ENCODE peak calls at places on chromosomes 12 and 14, in nine cellular contexts. Z is HFF-Myc; N is HFFc6; F is astrocyte of the spinal cord; V is dorsolateral prefrontal cortex; H is CD4-positive, alpha-beta memory T cell; D is G401; L is T-helper 1 cell; C is NCI-H748 treated with DMSO at 0.1 percent for 48 hours. B is an unnamed sample.

GRCh38 chr14:80798878-80799277 is 142.7 kb downstream of the CEP128 start:
- DNase-seq in H (no peak), N (no peak), L (peak; percentile 6), V (no peak), C (no peak), D (no peak), Z (no peak), F (no peak), B (no peak)

GRCh38 chr12:96436366-96437295 is 36.4 kb upstream of the CDK17 start:
- DNase-seq in N (no peak), D (no peak), H (no peak), F (no peak), C (no peak), L (no peak), Z (no peak), V (no peak), B (no peak)

GRCh38 chr12:122062832-122063690 is 15.5 kb upstream of the MLXIP start:
- DNase-seq in H (no peak), Z (no peak), N (peak; percentile 27), C (no peak), D (no peak), L (no peak), F (peak; percentile 83), V (no peak), B (no peak)

GRCh38 chr14:55977346-55977745 is 140.9 kb upstream of the PELI2 start:
- DNase-seq in H (no peak), N (no peak), F (no peak), V (no peak), L (no peak), Z (no peak), D (no peak), C (no peak), B (no peak)

GRCh38 chr12:50595667-50596066 is 90.9 kb downstream of the DIP2B start:
- DNase-seq in V (no peak), F (no peak), H (no peak), D (no peak), L (no peak), N (no peak), Z (no peak), C (no peak), B (no peak)

GRCh38 chr14:71320734-71321555 is 413.7 kb downstream of the PCNX1 start:
- DNase-seq in D (peak; percentile 45), F (peak; percentile 62), C (no peak), Z (no peak), V (peak; percentile 42), L (peak; percentile 73), N (peak; percentile 29), H (peak; percentile 73), B (peak; percentile 72)

GRCh38 chr12:55816876-55817351 is 610 bp downstream of the SARNP start:
- DNase-seq in D (no peak), H (no peak), V (no peak), C (no peak), Z (no peak), N (no peak), F (no peak), L (no peak), B (no peak)

GRCh38 chr14:76666746-76667145 is 94.5 kb upstream of the VASH1 start:
- DNase-seq in L (no peak), F (no peak), N (no peak), D (no peak), Z (no peak), H (no peak), V (no peak), C (no peak), B (no peak)

GRCh38 chr12:78331764-78332163 is 501.1 kb downstream of the NAV3 start:
- DNase-seq in Z (no peak), D (peak; percentile 44), H (no peak), V (no peak), F (no peak), C (peak; percentile 25), L (no peak), N (no peak), B (no peak)

GRCh38 chr14:67428501-67429031 is 16.6 kb upstream of the PLEK2 start:
- DNase-seq in Z (peak; percentile 52), V (no peak), F (peak; percentile 53), D (no peak), H (no peak), N (peak; percentile 67), L (no peak), C (no peak), B (no peak)

GRCh38 chr14:31993521-31993941 is 83.6 kb upstream of the ARHGAP5 start:
- DNase-seq in C (no peak), Z (no peak), H (no peak), V (no peak), F (no peak), N (no peak), L (no peak), D (no peak), B (no peak)

GRCh38 chr12:94100254-94100653 is 48.1 kb upstream of the PLXNC1 start:
- DNase-seq in N (no peak), F (peak; percentile 63), H (no peak), V (no peak), D (no peak), L (peak; percentile 54), Z (no peak), C (no peak), B (no peak)

GRCh38 chr12:109581856-109582255 is 8.3 kb downstream of the MVK start:
- DNase-seq in L (no peak), D (no peak), N (peak; percentile 5), F (peak; percentile 54), Z (no peak), C (no peak), H (no peak), V (no peak), B (no peak)

GRCh38 chr12:95201056-95201670 is 16.1 kb downstream of the FGD6 start:
- DNase-seq in C (no peak), L (no peak), N (no peak), D (no peak), V (no peak), F (no peak), Z (no peak), H (no peak), B (no peak)

GRCh38 chr12:50979369-50980052 is 27.2 kb downstream of the HIGD1C start:
- DNase-seq in V (no peak), C (no peak), N (no peak), D (no peak), L (peak; percentile 73), Z (no peak), H (peak; percentile 6), F (no peak), B (no peak)

GRCh38 chr14:69055973-69056372 is 76.9 kb upstream of the ACTN1 start:
- DNase-seq in C (no peak), V (no peak), F (no peak), N (no peak), L (no peak), H (no peak), D (no peak), Z (no peak), B (no peak)

GRCh38 chr14:100325231-100325632 is 2.1 kb downstream of the SLC25A47 start:
- DNase-seq in N (no peak), Z (no peak), D (no peak), H (no peak), V (no peak), C (no peak), L (no peak), F (no peak), B (no peak)

GRCh38 chr12:102300824-102301461 is 103.3 kb upstream of the PMCH start:
- DNase-seq in H (no peak), L (peak; percentile 78), Z (peak; percentile 41), D (no peak), N (peak; percentile 60), F (peak; percentile 42), C (no peak), V (no peak), B (no peak)

GRCh38 chr14:55976619-55977018 is 141.6 kb upstream of the PELI2 start:
- DNase-seq in H (no peak), L (no peak), D (no peak), F (no peak), V (no peak), N (no peak), Z (no peak), C (no peak), B (no peak)

GRCh38 chr14:51595831-51596472 is 55.8 kb upstream of the FRMD6 start:
- DNase-seq in N (no peak), F (no peak), V (no peak), L (no peak), Z (no peak), C (no peak), H (no peak), D (no peak), B (no peak)

GRCh38 chr12:115398311-115398781 is 714.4 kb upstream of the TBX3 start:
- DNase-seq in F (no peak), L (no peak), D (no peak), Z (no peak), C (no peak), V (no peak), N (peak; percentile 49), H (no peak), B (no peak)